ENCODE peak calls at places on chromosomes 13 and 19, in four cellular contexts. One of them, this sample, is unnamed.

GRCh38 chr13:113547248-113547971 is 37.1 kb upstream of the TFDP1 start:
- DNase-seq in SJSA1: no peak
- DNase-seq in HL-60: no peak
- DNase-seq in PC-9: no peak
- DNase-seq in this sample: no peak

GRCh38 chr19:51686171-51686570 is 7.0 kb upstream of the SPACA6 start:
- DNase-seq in SJSA1: no peak
- DNase-seq in HL-60: no peak
- DNase-seq in PC-9: no peak
- DNase-seq in this sample: no peak

GRCh38 chr19:33273881-33274662 is 28.3 kb downstream of the CEBPA start:
- DNase-seq in SJSA1: peak; percentile 12
- DNase-seq in HL-60: peak; percentile 91
- DNase-seq in PC-9: no peak
- DNase-seq in this sample: no peak

GRCh38 chr13:23510544-23510916 is 59.7 kb upstream of the TNFRSF19 start:
- DNase-seq in HL-60: no peak
- DNase-seq in PC-9: no peak
- DNase-seq in SJSA1: no peak
- DNase-seq in this sample: no peak

GRCh38 chr13:80705371-80706163 is 364.6 kb upstream of the SPRY2 start:
- DNase-seq in SJSA1: no peak
- DNase-seq in PC-9: no peak
- DNase-seq in HL-60: no peak
- DNase-seq in this sample: no peak

GRCh38 chr13:72530471-72530870 is 197.0 kb downstream of the MZT1 start:
- DNase-seq in SJSA1: no peak
- DNase-seq in PC-9: no peak
- DNase-seq in HL-60: no peak
- DNase-seq in this sample: no peak

GRCh38 chr13:52615134-52615801 is 27.0 kb upstream of the HNRNPA1L2 start:
- DNase-seq in HL-60: no peak
- DNase-seq in PC-9: no peak
- DNase-seq in SJSA1: no peak
- DNase-seq in this sample: no peak

GRCh38 chr19:15316498-15316897 is 15.8 kb downstream of the BRD4 start:
- DNase-seq in SJSA1: no peak
- DNase-seq in PC-9: no peak
- DNase-seq in HL-60: no peak
- DNase-seq in this sample: no peak

GRCh38 chr19:422213-422916 is 13.4 kb upstream of the C2CD4C start:
- DNase-seq in HL-60: no peak
- DNase-seq in PC-9: no peak
- DNase-seq in SJSA1: no peak
- DNase-seq in this sample: no peak

GRCh38 chr19:28633223-28634030 is 579.5 kb downstream of the UQCRFS1 start:
- DNase-seq in SJSA1: peak; percentile 10
- DNase-seq in HL-60: peak; percentile 62
- DNase-seq in PC-9: no peak
- DNase-seq in this sample: peak; percentile 74

GRCh38 chr13:45768668-45769067 is 66.5 kb downstream of the CBY2 start:
- DNase-seq in PC-9: no peak
- DNase-seq in HL-60: peak; percentile 39
- DNase-seq in SJSA1: no peak
- DNase-seq in this sample: no peak

GRCh38 chr13:31282741-31283455 is 83.1 kb downstream of the B3GLCT start:
- DNase-seq in PC-9: no peak
- DNase-seq in HL-60: no peak
- DNase-seq in SJSA1: no peak
- DNase-seq in this sample: no peak

GRCh38 chr19:30450101-30450500 is 77.9 kb downstream of the ZNF536 start:
- DNase-seq in SJSA1: peak; percentile 27
- DNase-seq in HL-60: no peak
- DNase-seq in PC-9: no peak
- DNase-seq in this sample: peak; percentile 71

GRCh38 chr13:94620286-94620896 is 18.7 kb downstream of the GPR180 start:
- DNase-seq in SJSA1: no peak
- DNase-seq in PC-9: no peak
- DNase-seq in HL-60: no peak
- DNase-seq in this sample: peak; percentile 70

GRCh38 chr13:93727301-93728141 is 500.9 kb downstream of the GPC6 start:
- DNase-seq in PC-9: no peak
- DNase-seq in HL-60: no peak
- DNase-seq in SJSA1: peak; percentile 93
- DNase-seq in this sample: no peak

GRCh38 chr13:68481130-68481529 is 1251.0 kb upstream of the PCDH9 start:
- DNase-seq in SJSA1: no peak
- DNase-seq in HL-60: no peak
- DNase-seq in PC-9: no peak
- DNase-seq in this sample: no peak

GRCh38 chr13:37816276-37816675 is 53.3 kb downstream of the TRPC4 start:
- DNase-seq in PC-9: no peak
- DNase-seq in SJSA1: no peak
- DNase-seq in HL-60: no peak
- DNase-seq in this sample: no peak

GRCh38 chr13:74708629-74709028 is 574.4 kb upstream of the KLF12 start:
- DNase-seq in HL-60: no peak
- DNase-seq in SJSA1: no peak
- DNase-seq in PC-9: no peak
- DNase-seq in this sample: no peak

GRCh38 chr13:30157616-30157993 is 149.7 kb downstream of the KATNAL1 start:
- DNase-seq in HL-60: no peak
- DNase-seq in SJSA1: no peak
- DNase-seq in PC-9: no peak
- DNase-seq in this sample: no peak

DNA sequence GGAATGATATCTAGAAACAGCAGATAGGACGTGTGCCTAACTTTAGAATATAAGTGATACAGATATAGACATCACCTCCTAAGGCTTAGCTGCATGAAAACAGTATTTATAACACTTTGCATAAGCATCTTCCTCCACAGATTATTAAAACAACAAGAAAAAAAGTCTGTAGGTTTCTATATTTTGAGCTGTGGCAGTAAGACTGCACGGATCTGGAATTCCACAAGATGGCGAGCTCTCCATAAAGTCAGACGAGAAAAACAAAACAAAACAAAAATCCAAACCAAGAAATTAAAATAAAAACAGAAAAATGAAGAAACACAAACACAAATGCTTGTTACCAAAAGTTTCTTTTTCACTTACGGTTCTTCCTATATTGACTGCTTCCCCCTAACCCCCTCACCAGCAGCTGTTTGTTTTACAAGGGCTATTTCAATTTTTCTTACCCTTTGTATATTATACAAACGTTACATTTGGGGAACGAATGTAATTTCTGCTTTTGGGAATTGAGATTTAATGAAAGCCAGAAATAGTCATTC is 285.8 kb downstream of the MYO16 start:
- DNase-seq in PC-9: peak; percentile 53
- DNase-seq in HL-60: peak; percentile 37
- DNase-seq in SJSA1: peak; percentile 92
- DNase-seq in this sample: no peak
- H3K27ac ChIP-seq in PC-9: peak overlapping the region; percentile 96
- H3K27ac ChIP-seq in HL-60: peak overlapping the region; percentile 74
- H3K27ac ChIP-seq in SJSA1: peak overlapping the region; percentile 70
- H3K27ac ChIP-seq in this sample: no peak overlapping the region

GRCh38 chr19:14111486-14111885 is 6.1 kb downstream of the PRKACA start:
- DNase-seq in SJSA1: no peak
- DNase-seq in PC-9: no peak
- DNase-seq in HL-60: no peak
- DNase-seq in this sample: no peak

GRCh38 chr19:14113762-14114414 is 3.7 kb downstream of the PRKACA start:
- DNase-seq in SJSA1: no peak
- DNase-seq in PC-9: peak; percentile 32
- DNase-seq in HL-60: peak; percentile 98
- DNase-seq in this sample: no peak

GRCh38 chr19:14112051-14112808 is 5.3 kb downstream of the PRKACA start:
- DNase-seq in PC-9: no peak
- DNase-seq in SJSA1: no peak
- DNase-seq in HL-60: no peak
- DNase-seq in this sample: no peak

GRCh38 chr19:14114439-14114838 is 3.1 kb downstream of the PRKACA start:
- DNase-seq in SJSA1: no peak
- DNase-seq in HL-60: no peak
- DNase-seq in PC-9: no peak
- DNase-seq in this sample: no peak

DNA sequence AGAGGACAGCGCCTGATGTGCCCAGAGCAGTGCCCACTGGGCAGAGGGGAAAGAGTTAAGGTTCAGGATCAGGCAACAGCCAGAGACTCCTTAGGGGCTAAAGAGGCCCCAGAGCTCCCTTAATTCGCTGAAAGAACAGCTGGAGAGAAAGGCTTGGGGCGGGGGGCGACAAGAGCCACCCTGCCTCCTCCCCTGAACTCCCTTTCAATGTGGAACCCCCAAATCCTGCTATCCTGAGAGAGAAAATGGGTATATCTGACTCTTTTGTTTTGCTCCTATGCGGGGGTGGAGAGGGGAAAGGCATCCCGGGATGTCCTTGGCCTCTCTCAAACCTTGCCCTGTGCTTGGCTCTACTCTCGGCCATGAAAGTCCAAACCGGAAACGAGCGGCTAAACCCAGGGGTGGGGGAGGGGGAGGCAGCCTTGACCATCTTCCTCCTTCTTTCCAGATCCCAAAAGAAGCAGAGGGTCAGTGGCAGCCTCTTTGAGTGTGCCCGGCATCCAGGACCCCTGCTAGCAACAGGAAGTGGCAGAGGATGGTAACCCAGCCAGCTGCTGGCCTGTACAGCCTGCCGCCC is 4.7 kb downstream of the PRKACA start:
- DNase-seq in SJSA1: no peak
- DNase-seq in HL-60: no peak
- DNase-seq in PC-9: no peak
- DNase-seq in this sample: no peak
- H3K27ac ChIP-seq in SJSA1: no peak overlapping the region
- H3K27ac ChIP-seq in HL-60: peak overlapping the region; percentile 53
- H3K27ac ChIP-seq in PC-9: no peak overlapping the region
- H3K27ac ChIP-seq in this sample: no peak overlapping the region

DNA sequence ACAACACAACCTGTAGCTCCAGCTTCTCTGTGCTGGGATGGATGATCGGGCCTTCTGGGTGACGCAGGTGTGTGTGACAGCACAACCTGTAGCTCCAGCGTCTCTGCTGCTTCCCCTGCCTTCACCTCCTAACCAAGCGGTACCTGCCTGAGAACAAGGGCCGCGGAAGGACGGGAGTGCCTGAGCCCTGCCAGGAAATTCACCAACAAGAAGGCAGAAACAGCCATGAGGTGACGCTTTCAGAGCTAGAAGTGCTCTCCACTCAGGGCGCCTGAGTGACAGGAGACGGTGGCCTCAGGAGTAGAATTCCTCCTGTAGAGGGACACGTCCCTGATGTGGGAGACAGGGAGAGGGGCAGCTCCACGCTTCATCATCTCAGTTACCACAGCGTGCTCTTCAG is 17.4 kb downstream of the ZNF331 start:
- DNase-seq in SJSA1: no peak
- DNase-seq in HL-60: no peak
- DNase-seq in PC-9: no peak
- DNase-seq in this sample: no peak
- H3K27ac ChIP-seq in SJSA1: no peak overlapping the region
- H3K27ac ChIP-seq in HL-60: no peak overlapping the region
- H3K27ac ChIP-seq in PC-9: no peak overlapping the region
- H3K27ac ChIP-seq in this sample: no peak overlapping the region

GRCh38 chr19:8396563-8397203 is 6.5 kb downstream of the RAB11B start:
- DNase-seq in HL-60: peak; percentile 81
- DNase-seq in SJSA1: peak; percentile 54
- DNase-seq in PC-9: no peak
- DNase-seq in this sample: peak; percentile 67
- H3K27ac ChIP-seq in HL-60: no peak overlapping the region
- H3K27ac ChIP-seq in SJSA1: no peak overlapping the region
- H3K27ac ChIP-seq in PC-9: no peak overlapping the region
- H3K27ac ChIP-seq in this sample: no peak overlapping the region

DNA sequence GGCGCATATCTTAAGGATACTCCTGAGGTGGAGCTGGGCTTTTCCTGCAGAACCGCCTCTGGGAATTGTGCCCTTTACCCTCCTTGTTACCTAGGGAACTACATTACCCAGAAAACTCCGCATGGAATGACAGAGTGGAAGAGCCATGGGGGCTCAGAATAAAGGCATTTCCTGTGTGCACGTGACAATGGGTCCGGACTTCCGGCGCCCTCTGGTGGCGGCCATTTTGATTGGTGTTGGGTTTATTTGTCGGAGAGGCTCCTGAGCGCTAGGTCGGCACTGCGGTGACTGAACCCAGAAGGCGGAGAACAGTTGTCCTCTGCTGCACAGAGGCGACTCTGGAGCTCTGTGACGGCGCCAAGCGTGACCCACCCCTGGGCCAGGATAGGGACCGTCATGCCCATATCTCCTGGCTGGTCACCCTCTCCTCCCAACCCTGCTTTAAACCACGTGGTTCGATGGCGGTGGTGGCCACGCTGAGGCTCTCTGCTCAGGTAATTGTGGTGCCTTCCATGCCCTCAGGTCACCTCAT is at the start of gene ZNF587B:
- DNase-seq in HL-60: no peak
- DNase-seq in PC-9: no peak
- DNase-seq in SJSA1: peak; percentile 11
- DNase-seq in this sample: peak; percentile 95
- H3K27ac ChIP-seq in HL-60: no peak within 1 kb of the TSS
- H3K27ac ChIP-seq in PC-9: no peak within 1 kb of the TSS
- H3K27ac ChIP-seq in SJSA1: no peak within 1 kb of the TSS
- H3K27ac ChIP-seq in this sample: peak within 1 kb of the TSS; percentile 89

GRCh38 chr13:44117351-44117750 is 237.6 kb downstream of the LACC1 start:
- DNase-seq in SJSA1: peak; percentile 21
- DNase-seq in PC-9: no peak
- DNase-seq in HL-60: no peak
- DNase-seq in this sample: no peak

GRCh38 chr13:44116562-44117315 is 237.0 kb downstream of the LACC1 start:
- DNase-seq in SJSA1: no peak
- DNase-seq in PC-9: no peak
- DNase-seq in HL-60: peak; percentile 44
- DNase-seq in this sample: no peak

GRCh38 chr13:44125943-44126469 is 246.3 kb downstream of the LACC1 start:
- DNase-seq in SJSA1: no peak
- DNase-seq in PC-9: no peak
- DNase-seq in HL-60: no peak
- DNase-seq in this sample: no peak

GRCh38 chr13:44120814-44121505 is 241.3 kb downstream of the LACC1 start:
- DNase-seq in HL-60: no peak
- DNase-seq in PC-9: no peak
- DNase-seq in SJSA1: no peak
- DNase-seq in this sample: no peak
- H3K27ac ChIP-seq in HL-60: no peak overlapping the region
- H3K27ac ChIP-seq in PC-9: no peak overlapping the region
- H3K27ac ChIP-seq in SJSA1: no peak overlapping the region
- H3K27ac ChIP-seq in this sample: no peak overlapping the region

GRCh38 chr13:99886706-99887105 is 84.9 kb downstream of the ZIC5 start:
- DNase-seq in SJSA1: no peak
- DNase-seq in HL-60: no peak
- DNase-seq in PC-9: no peak
- DNase-seq in this sample: no peak
- H3K27ac ChIP-seq in SJSA1: no peak overlapping the region
- H3K27ac ChIP-seq in HL-60: no peak overlapping the region
- H3K27ac ChIP-seq in PC-9: no peak overlapping the region
- H3K27ac ChIP-seq in this sample: no peak overlapping the region